ENCODE peak calls at places on chromosomes 3 and 15, in nine cellular contexts. J is breast epithelium, G is ovary, E is PC-3, K is colonic mucosa, A is cardiac muscle cell, Z is AG09309, I is psoas muscle, F is prostate gland. P is an unnamed sample.

GRCh38 chr3:128287161-128287560 is 133.9 kb downstream of the EEFSEC start:
- DNase-seq in Z (no peak), K (no peak), A (no peak), J (no peak), I (no peak), E (no peak), G (no peak), F (no peak), P (no peak)

GRCh38 chr15:80202641-80203360 is 49.2 kb downstream of the CTXND1 start:
- DNase-seq in Z (no peak), E (peak; percentile 45), K (no peak), G (no peak), J (no peak), F (no peak), A (no peak), I (no peak), P (no peak)

GRCh38 chr15:56732135-56732880 is 1.0 kb downstream of the ZNF280D start:
- DNase-seq in J (no peak), Z (no peak), K (peak; percentile 27), G (no peak), F (no peak), A (no peak), E (no peak), I (no peak), P (no peak)

GRCh38 chr15:42858540-42858939 is 62.0 kb downstream of the TTBK2 start:
- DNase-seq in G (no peak), J (no peak), K (no peak), E (peak; percentile 86), F (peak; percentile 64), I (no peak), A (no peak), Z (no peak), P (peak; percentile 60)

GRCh38 chr3:2944628-2945027 is 165.5 kb downstream of the IL5RA start:
- DNase-seq in A (no peak), I (no peak), F (no peak), K (no peak), Z (no peak), G (no peak), E (no peak), J (no peak), P (no peak)

GRCh38 chr15:33142708-33143107 is 51.8 kb downstream of the FMN1 start:
- DNase-seq in A (no peak), K (no peak), F (no peak), Z (no peak), I (no peak), E (no peak), G (no peak), J (no peak), P (no peak)

GRCh38 chr15:51117270-51117669 is 22.6 kb upstream of the TNFAIP8L3 start:
- DNase-seq in A (no peak), E (no peak), Z (no peak), K (no peak), J (no peak), G (no peak), I (no peak), F (no peak), P (no peak)

GRCh38 chr15:49904296-49904695 is 214.7 kb downstream of the ATP8B4 start:
- DNase-seq in Z (no peak), E (no peak), G (no peak), I (no peak), J (no peak), K (no peak), A (no peak), F (no peak), P (no peak)

GRCh38 chr3:115975353-115975752 is 352.0 kb downstream of the GAP43 start:
- DNase-seq in J (no peak), Z (peak; percentile 40), A (no peak), G (no peak), F (no peak), K (no peak), I (no peak), E (peak; percentile 69), P (no peak)

GRCh38 chr3:19467761-19468160 is 319.5 kb downstream of the KCNH8 start:
- DNase-seq in F (no peak), E (no peak), J (no peak), G (no peak), I (no peak), A (no peak), Z (no peak), K (no peak), P (no peak)

GRCh38 chr15:96345560-96346389 is 15.3 kb downstream of the NR2F2 start:
- DNase-seq in J (peak; percentile 61), G (peak; percentile 89), Z (no peak), K (peak; percentile 62), I (peak; percentile 89), A (peak; percentile 83), E (peak; percentile 38), F (peak; percentile 50), P (no peak)

GRCh38 chr15:63408514-63408913 is 26.9 kb upstream of the CA12 start:
- DNase-seq in G (no peak), J (no peak), A (no peak), K (no peak), E (no peak), I (no peak), F (no peak), Z (no peak), P (no peak)

GRCh38 chr15:85632014-85632413 is 162.7 kb downstream of the KLHL25 start:
- DNase-seq in E (no peak), J (no peak), K (no peak), F (no peak), I (no peak), G (no peak), A (no peak), Z (no peak), P (no peak)

GRCh38 chr15:28104326-28104725 is 5.2 kb upstream of the OCA2 start:
- DNase-seq in Z (no peak), G (no peak), K (no peak), A (no peak), F (no peak), E (no peak), I (no peak), J (no peak), P (no peak)

GRCh38 chr15:34987182-34987488 is 952 bp downstream of the ZNF770 start:
- DNase-seq in I (no peak), F (no peak), K (no peak), A (peak; percentile 30), J (no peak), G (no peak), Z (no peak), E (peak; percentile 11), P (no peak)
- H3K4me3 ChIP-seq in I (peak overlapping the region; percentile 90), F (peak overlapping the region; percentile 81), K (peak overlapping the region; percentile 82), A (peak overlapping the region; percentile 83), J (peak overlapping the region; percentile 80), G (peak overlapping the region; percentile 55), Z (peak overlapping the region; percentile 98), E (peak overlapping the region; percentile 91), P (peak overlapping the region; percentile 86)

GRCh38 chr3:53846851-53847155 is 435 bp downstream of the IL17RB start:
- DNase-seq in A (no peak), Z (no peak), K (no peak), J (no peak), G (no peak), E (no peak), I (no peak), F (no peak), P (no peak)

GRCh38 chr3:53844262-53845102 is 1.7 kb downstream of the CHDH start:
- DNase-seq in J (no peak), Z (no peak), A (no peak), E (no peak), I (no peak), K (peak; percentile 69), G (no peak), F (no peak), P (no peak)

GRCh38 chr3:53845881-53846133 is 412 bp downstream of the CHDH start:
- DNase-seq in F (no peak), G (no peak), Z (no peak), K (no peak), I (no peak), A (no peak), J (no peak), E (no peak), P (no peak)

GRCh38 chr3:53846134-53846850 is at the start of the genes CHDH and IL17RB:
- DNase-seq in K (peak; percentile 86), J (peak; percentile 87), F (peak; percentile 85), A (peak; percentile 74), I (peak; percentile 80), G (peak; percentile 58), E (peak; percentile 65), Z (no peak), P (peak; percentile 52)

GRCh38 chr3:53845103-53845880 is 927 bp downstream of the CHDH start:
- DNase-seq in I (peak; percentile 77), A (peak; percentile 89), F (peak; percentile 69), Z (no peak), K (peak; percentile 69), G (peak; percentile 61), J (peak; percentile 71), E (peak; percentile 67), P (peak; percentile 57)
- TF ChIP-seq CTCF in I (peak; percentile 30), A (peak; percentile 39), F (peak; percentile 13), Z (peak; percentile 42), K (no peak), G (peak; percentile 15), J (peak; percentile 27), E (peak; percentile 54), P (peak; percentile 36)

GRCh38 chr15:41575282-41575681 is 16.3 kb downstream of the TYRO3 start:
- DNase-seq in I (no peak), F (no peak), K (no peak), E (no peak), J (no peak), G (no peak), Z (no peak), A (no peak), P (no peak)

GRCh38 chr15:41574158-41574557 is 15.1 kb downstream of the TYRO3 start:
- DNase-seq in K (no peak), I (no peak), G (no peak), A (no peak), Z (no peak), J (no peak), E (no peak), F (no peak), P (no peak)

GRCh38 chr15:41571948-41572347 is 12.9 kb downstream of the TYRO3 start:
- DNase-seq in I (no peak), J (no peak), F (no peak), Z (no peak), G (no peak), A (no peak), E (no peak), K (no peak), P (no peak)

GRCh38 chr15:41572866-41573265 is 13.9 kb downstream of the TYRO3 start:
- DNase-seq in J (no peak), E (no peak), F (no peak), Z (no peak), A (no peak), G (no peak), I (no peak), K (no peak), P (no peak)

DNA sequence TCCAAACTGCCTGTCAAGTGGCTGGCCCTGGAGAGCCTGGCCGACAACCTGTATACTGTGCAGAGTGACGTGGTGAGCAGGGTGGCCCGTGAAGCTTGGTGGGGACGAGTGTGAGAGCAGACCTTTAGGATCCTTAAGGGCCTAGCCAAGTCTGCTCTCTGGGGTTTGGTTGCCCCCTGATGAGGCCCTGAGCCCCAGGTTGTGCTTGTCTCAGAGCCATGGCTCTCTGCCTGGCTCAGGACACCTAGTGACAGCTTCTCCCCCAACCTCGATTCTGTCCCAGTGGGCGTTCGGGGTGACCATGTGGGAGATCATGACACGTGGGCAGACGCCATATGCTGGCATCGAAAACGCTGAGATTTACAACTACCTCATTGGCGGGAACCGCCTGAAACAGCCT is 14.4 kb downstream of the TYRO3 start:
- DNase-seq in G (no peak), Z (no peak), E (no peak), J (no peak), F (no peak), I (no peak), A (no peak), K (no peak), P (no peak)
- H3K4me3 ChIP-seq in G (no peak overlapping the region), Z (no peak overlapping the region), E (no peak overlapping the region), J (no peak overlapping the region), F (no peak overlapping the region), I (no peak overlapping the region), A (no peak overlapping the region), K (no peak overlapping the region), P (no peak overlapping the region)

GRCh38 chr3:52374173-52374572 is 58.1 kb downstream of the DNAH1 start:
- DNase-seq in I (no peak), Z (no peak), G (no peak), A (no peak), F (no peak), K (no peak), J (no peak), E (peak; percentile 15), P (no peak)
- TF ChIP-seq CTCF in I (no peak), Z (no peak), G (no peak), A (no peak), F (no peak), K (no peak), J (no peak), E (peak; percentile 26), P (peak; percentile 3)